ENCODE peak calls at places on chromosomes 13 and 19, in four cellular contexts. H is HEK293T, C is WTC11, L is K562. A is an unnamed sample.

GRCh38 chr13:88717946-88718345 is 1046.8 kb downstream of the SLITRK5 start:
- DNase-seq in H (no peak), C (no peak), L (no peak), A (no peak)

GRCh38 chr13:102227696-102228095 is 174.2 kb downstream of the FGF14 start:
- DNase-seq in H (no peak), C (no peak), L (no peak), A (no peak)

GRCh38 chr13:114225610-114226009 is 9.1 kb upstream of the CDC16 start:
- DNase-seq in H (no peak), C (no peak), L (no peak), A (no peak)

GRCh38 chr19:38695832-38696732 is 48.2 kb downstream of the CAPN12 start:
- DNase-seq in H (no peak), C (no peak), L (no peak), A (no peak)

GRCh38 chr13:79385694-79386093 is 20.4 kb downstream of the RBM26 start:
- DNase-seq in H (no peak), C (no peak), L (peak), A (no peak)

GRCh38 chr13:40640845-40641458 is 25.5 kb downstream of the FOXO1 start:
- DNase-seq in H (no peak), C (no peak), L (no peak), A (no peak)

GRCh38 chr19:2887391-2887914 is 13.3 kb upstream of the ZNF57 start:
- DNase-seq in H (peak), C (no peak), L (peak), A (peak)

GRCh38 chr13:59203855-59204254 is 959.9 kb downstream of the DIAPH3 start:
- DNase-seq in H (no peak), C (no peak), L (no peak), A (no peak)

GRCh38 chr13:35855531-35856019 is 275.6 kb downstream of the DCLK1 start:
- DNase-seq in H (peak), C (peak), L (no peak), A (no peak)

GRCh38 chr19:32611161-32611560 is 30.2 kb downstream of the PDCD5 start:
- DNase-seq in H (no peak), C (no peak), L (no peak), A (no peak)

GRCh38 chr13:88707652-88708051 is 1036.5 kb downstream of the SLITRK5 start:
- DNase-seq in H (no peak), C (no peak), L (no peak), A (no peak)

DNA sequence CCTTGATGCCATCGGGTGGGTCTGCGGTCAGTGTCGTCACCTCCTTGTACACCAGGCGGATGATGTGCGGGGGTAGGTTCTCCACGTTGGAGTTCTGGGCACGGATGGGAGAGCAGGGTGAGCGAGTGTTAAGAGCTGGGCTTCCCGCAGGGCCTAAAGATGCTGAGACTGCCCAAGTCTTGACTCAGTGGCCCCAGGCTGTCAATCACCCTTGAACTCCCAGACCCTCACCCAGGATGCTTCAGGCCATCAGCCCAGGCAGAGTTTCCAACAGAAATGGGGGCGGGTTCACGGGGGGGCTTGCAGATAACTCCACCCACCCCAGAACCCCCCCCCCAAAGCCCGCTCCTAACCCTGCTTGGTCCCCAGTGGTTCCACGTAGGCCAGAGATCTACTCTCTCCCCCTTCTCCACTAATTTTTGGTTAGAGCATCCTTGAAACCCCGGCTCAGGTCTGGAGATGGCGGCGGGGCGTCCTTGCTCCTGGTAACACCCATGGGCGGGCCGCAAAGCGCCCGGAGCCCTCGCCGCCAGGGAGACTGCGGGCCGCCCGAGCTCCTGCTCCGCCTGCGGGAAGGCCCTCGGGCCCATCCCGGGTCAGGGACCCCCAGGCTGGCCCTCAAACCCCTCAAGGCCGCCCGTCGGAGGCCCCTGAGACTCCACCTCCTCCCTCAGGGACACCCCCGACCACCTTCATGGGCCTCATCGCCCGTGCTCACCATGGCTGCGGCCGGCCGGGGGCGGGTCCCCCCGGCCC is 541 bp downstream of the UBE2S start:
- DNase-seq in H (no peak), C (no peak), L (peak), A (no peak)
- TF ChIP-seq ELF4 in H (no peak), C (no peak), L (peak), A (no peak)

DNA sequence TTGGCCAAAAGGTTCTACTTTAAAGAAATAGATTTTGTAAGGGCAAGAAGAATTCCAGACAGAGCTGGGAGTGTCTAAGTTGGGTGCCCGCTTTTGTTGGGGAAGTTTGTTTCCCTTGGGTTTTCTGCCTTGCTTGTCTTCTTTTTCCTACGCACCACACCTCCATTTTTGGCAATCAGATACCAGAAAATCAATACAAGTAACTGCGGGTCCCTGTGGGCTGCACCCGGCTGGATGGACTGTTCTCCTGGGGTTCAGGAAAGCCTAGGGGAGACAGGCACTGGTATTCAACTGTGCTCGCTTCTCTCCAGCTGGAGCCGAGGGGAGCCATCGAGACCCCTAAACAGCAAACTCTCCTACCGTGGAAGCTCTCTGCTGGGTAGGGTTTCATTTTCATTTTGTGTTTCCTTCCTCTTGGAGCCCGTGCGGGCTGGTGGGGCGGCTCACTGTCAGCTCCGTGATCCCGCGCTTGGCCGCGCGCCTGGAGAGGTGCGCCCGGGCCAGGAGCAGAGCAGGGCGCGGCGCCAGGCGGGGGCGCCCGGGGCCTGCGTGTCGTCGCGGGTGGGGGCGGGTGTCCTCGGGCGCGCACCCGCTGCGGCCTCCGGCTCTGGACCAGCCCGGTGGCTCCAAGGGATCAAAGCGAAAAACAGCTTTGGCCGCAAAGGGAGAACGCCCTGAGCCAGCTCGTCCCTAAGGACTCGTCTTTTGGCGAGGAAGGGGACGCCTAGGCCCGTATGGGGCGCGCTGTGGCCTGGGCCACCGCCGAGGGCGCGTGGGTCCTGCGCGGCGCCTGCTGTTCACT is 347.2 kb downstream of the ZNF536 start:
- DNase-seq in H (peak), C (peak), L (peak), A (no peak)
- TF ChIP-seq ELF4 in H (no peak), C (no peak), L (no peak), A (no peak)

GRCh38 chr13:76148374-76148773 is 512.2 kb downstream of the LMO7 start:
- DNase-seq in H (no peak), C (no peak), L (no peak), A (no peak)
- TF ChIP-seq ELF4 in H (no peak), C (no peak), L (no peak), A (no peak)

GRCh38 chr13:49792550-49793324 is at the start of gene KPNA3:
- DNase-seq in H (peak), C (peak), L (peak), A (peak)
- TF ChIP-seq ELF4 in H (no peak), C (no peak), L (no peak), A (no peak)

GRCh38 chr13:113207890-113208423 is 512 bp downstream of the PCID2 start:
- DNase-seq in H (peak), C (peak), L (no peak), A (peak)
- TF ChIP-seq ELF4 in H (no peak), C (no peak), L (no peak), A (no peak)

GRCh38 chr13:92843549-92843948 is 383.1 kb upstream of the GPC6 start:
- DNase-seq in H (peak), C (no peak), L (no peak), A (no peak)

GRCh38 chr13:92849381-92849780 is 377.2 kb upstream of the GPC6 start:
- DNase-seq in H (no peak), C (no peak), L (no peak), A (no peak)
- TF ChIP-seq ELF4 in H (no peak), C (no peak), L (no peak), A (no peak)

GRCh38 chr19:35143818-35144217 is 763 bp downstream of the FXYD7 start:
- DNase-seq in H (no peak), C (no peak), L (no peak), A (no peak)

GRCh38 chr19:35143231-35143715 is at the start of gene FXYD7:
- DNase-seq in H (no peak), C (peak), L (no peak), A (no peak)

GRCh38 chr19:35146746-35147466 is 3.9 kb downstream of the FXYD7 start:
- DNase-seq in H (no peak), C (no peak), L (no peak), A (no peak)

GRCh38 chr19:35144259-35144599 is 1.2 kb downstream of the FXYD7 start:
- DNase-seq in H (no peak), C (no peak), L (no peak), A (no peak)

DNA sequence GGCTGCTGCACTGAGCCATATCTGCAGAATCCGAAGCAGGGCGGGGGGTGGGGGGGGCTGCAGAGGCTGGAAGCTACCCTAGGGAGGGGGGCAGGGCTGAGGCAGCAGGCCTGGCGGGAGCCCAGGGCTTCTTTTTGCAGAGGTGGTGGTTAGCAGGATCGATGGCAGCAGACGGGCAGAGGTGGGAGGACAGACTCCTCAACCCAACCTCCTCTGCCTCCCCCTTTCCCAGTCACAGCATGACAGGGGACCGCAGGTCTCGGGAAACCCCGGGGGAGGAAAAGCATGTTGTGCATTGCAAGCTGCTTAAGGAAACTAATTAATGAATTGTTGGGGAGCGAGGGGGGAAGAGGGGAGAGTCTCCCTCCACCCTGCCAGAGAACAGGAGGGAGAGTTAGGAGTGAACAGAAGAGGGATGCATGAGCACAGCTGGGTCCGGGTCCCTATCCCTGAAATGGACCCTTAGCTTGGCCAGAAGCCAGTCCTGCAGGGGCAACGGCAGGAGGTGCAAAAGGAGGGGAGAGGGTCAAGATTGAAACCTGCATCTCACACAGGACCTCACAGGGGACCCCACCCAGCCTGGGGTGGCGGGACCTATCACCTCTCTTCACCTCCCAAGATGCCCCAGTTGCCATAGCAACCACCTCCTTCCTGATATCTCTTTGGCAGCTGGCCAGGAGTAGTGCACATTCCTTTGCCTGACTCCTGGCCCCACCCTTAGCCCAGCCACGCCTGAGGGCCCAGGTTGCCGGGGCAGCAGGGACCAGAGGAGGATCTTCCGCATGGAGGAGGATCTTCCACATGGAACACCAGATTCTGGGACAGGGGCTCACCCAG is 1.8 kb downstream of the FXYD7 start:
- DNase-seq in H (peak), C (peak), L (peak), A (no peak)
- TF ChIP-seq ELF4 in H (no peak), C (no peak), L (no peak), A (no peak)

GRCh38 chr19:18027151-18027550 is 19.2 kb downstream of the ARRDC2 start:
- DNase-seq in H (no peak), C (no peak), L (no peak), A (no peak)

DNA sequence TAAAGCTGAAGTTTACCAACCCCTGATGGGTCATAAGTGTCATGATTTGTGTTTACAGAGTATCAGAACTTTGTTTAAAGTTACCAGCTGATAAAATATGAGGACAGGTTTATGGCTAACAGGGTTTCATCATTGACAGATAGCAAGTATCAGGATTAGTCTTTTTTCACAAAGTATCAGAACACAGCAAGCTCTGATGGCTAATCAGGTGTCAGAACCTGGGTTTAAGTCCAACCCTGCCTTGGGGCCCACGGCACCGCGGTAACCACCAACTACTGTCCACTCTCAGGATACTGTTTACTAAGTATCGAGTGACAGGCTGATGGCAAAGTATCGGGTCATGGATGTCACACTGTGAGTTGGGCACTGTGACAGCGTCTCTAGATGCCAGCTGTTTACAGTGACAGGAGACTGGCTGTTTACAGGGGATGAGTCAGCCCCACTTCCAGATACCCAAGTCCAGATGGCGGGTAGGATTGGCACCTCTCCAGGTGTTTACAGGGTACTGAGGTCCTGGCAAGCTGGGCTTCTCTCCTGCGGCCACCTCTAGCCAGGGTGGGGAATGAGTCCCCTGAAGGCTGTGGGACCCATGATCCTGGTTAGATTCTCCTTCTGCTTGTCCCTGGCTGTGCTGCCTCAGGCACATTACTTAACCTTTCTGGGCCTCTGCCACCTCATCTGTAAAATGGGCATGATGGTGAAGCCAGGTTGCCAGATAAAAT is 21.8 kb downstream of the ARRDC2 start:
- DNase-seq in H (no peak), C (no peak), L (no peak), A (peak)
- TF ChIP-seq ELF4 in H (no peak), C (no peak), L (no peak), A (no peak)

GRCh38 chr19:11848200-11848593 is 329 bp upstream of the ZNF439 start:
- DNase-seq in H (no peak), C (no peak), L (no peak), A (no peak)

GRCh38 chr19:11853358-11853757 is 4.8 kb downstream of the ZNF439 start:
- DNase-seq in H (no peak), C (no peak), L (no peak), A (no peak)

GRCh38 chr19:11849264-11849615 is 714 bp downstream of the ZNF439 start:
- DNase-seq in H (no peak), C (no peak), L (no peak), A (no peak)

GRCh38 chr19:11843741-11844140 is 4.8 kb upstream of the ZNF439 start:
- DNase-seq in H (no peak), C (no peak), L (no peak), A (no peak)

GRCh38 chr19:11848594-11849263 is at the start of gene ZNF439:
- DNase-seq in H (no peak), C (peak), L (peak), A (peak)
- TF ChIP-seq ELF4 in H (no peak), C (peak), L (no peak), A (no peak)